ENCODE peak calls at places on chromosomes 7 and 10, in four cellular contexts. M, R, I and A are unnamed samples.

GRCh38 chr10:89283988-89284475 is 17.8 kb upstream of the IFIT2 start:
- DNase-seq in M (peak), R (no peak), I (peak), A (no peak)

GRCh38 chr7:43825391-43825808 is 43.9 kb downstream of the MRPS24 start:
- DNase-seq in M (no peak), R (no peak), I (no peak), A (no peak)

GRCh38 chr7:14776266-14776665 is 126.3 kb downstream of the DGKB start:
- DNase-seq in M (no peak), R (no peak), I (no peak), A (no peak)

GRCh38 chr7:12322287-12322902 is 81.3 kb downstream of the VWDE start:
- DNase-seq in M (peak), R (peak), I (no peak), A (no peak)

GRCh38 chr7:94907420-94908203 is at the start of gene PPP1R9A:
- DNase-seq in M (peak), R (peak), I (peak), A (peak)

GRCh38 chr10:13140627-13141190 is 20.6 kb upstream of the MCM10 start:
- DNase-seq in M (no peak), R (no peak), I (no peak), A (no peak)

GRCh38 chr7:116984511-116984910 is 31.2 kb downstream of the ST7 start:
- DNase-seq in M (no peak), R (no peak), I (no peak), A (no peak)

GRCh38 chr10:80465839-80466590 is 11.9 kb downstream of the TSPAN14 start:
- DNase-seq in M (no peak), R (no peak), I (no peak), A (no peak)

GRCh38 chr10:99732033-99732912 is at the start of the genes COX15 and CUTC:
- DNase-seq in M (peak), R (peak), I (peak), A (peak)

GRCh38 chr7:69762821-69763352 is 164.6 kb downstream of the AUTS2 start:
- DNase-seq in M (no peak), R (no peak), I (no peak), A (no peak)

GRCh38 chr7:34842782-34843181 is 184.8 kb downstream of the NPSR1 start:
- DNase-seq in M (no peak), R (no peak), I (no peak), A (no peak)

GRCh38 chr7:15315678-15316077 is 246.1 kb downstream of the AGMO start:
- DNase-seq in M (no peak), R (no peak), I (no peak), A (no peak)

GRCh38 chr10:103504181-103504783 is 10.8 kb downstream of the NEURL1 start:
- DNase-seq in M (peak), R (peak), I (no peak), A (no peak)

GRCh38 chr7:90720970-90721768 is 125.0 kb downstream of the CDK14 start:
- DNase-seq in M (no peak), R (no peak), I (no peak), A (no peak)

GRCh38 chr10:119269737-119270136 is 62.4 kb downstream of the GRK5 start:
- DNase-seq in M (no peak), R (no peak), I (no peak), A (no peak)

GRCh38 chr10:78263521-78263988 is 229.9 kb downstream of the RPS24 start:
- DNase-seq in M (peak), R (no peak), I (no peak), A (no peak)

GRCh38 chr10:5588080-5588453 is 63.3 kb downstream of the CALML3 start:
- DNase-seq in M (no peak), R (no peak), I (no peak), A (no peak)

GRCh38 chr10:5590816-5591215 is 66.1 kb downstream of the CALML3 start:
- DNase-seq in M (no peak), R (no peak), I (no peak), A (no peak)

GRCh38 chr10:5589963-5590511 is 65.3 kb downstream of the CALML3 start:
- DNase-seq in M (peak), R (no peak), I (no peak), A (no peak)

GRCh38 chr10:5588603-5589002 is 63.8 kb downstream of the CALML3 start:
- DNase-seq in M (no peak), R (no peak), I (no peak), A (no peak)

DNA sequence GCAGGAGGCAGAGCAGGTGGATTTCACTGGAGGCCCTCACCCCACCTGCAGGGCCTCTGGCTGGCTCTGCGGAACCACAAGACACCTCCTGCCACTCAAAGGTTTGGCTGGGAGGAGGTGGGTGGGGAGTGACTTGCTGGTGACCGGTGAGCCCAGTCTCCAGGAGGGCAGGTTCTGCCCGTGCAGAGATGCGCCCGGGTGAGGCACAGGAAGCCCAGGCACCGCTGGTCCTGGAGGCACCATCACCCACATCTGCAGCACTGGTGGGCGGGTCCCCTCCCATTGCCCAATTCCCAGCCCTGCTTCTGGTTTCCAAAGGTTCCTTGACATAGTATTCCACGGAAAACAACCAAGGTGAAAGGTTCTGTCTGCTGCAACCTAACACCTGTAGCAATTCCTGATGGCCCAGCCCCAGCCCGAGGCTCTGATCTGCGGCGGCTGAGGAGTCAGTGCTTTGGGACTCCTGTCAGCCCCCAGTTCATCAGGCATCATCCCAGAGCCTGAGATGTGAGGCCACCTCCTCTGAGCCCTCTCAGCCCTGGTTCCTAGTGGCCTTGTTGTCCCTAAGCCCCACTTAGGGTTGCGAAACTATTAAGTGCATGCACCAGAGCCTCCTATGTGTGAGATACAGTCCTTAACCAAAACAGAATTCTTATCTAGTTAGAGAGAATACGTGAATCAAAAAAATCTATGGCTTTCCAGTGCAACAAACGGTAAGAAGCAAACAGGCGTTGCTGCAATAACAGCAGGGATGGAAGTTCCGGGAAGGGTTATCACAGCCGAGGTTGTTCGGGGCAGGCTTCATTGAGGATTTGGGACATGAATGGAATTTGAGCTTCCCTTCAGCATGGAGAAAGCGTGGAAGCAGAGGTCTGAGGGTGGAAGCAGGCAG is 64.6 kb downstream of the CALML3 start:
- DNase-seq in M (peak), R (no peak), I (no peak), A (no peak)
- TF ChIP-seq CTCF in M (no peak), R (no peak), I (no peak), A (no peak)

GRCh38 chr7:133641436-133641835 is 388.6 kb downstream of the EXOC4 start:
- DNase-seq in M (peak), R (no peak), I (no peak), A (no peak)
- TF ChIP-seq CTCF in M (peak), R (peak), I (no peak), A (no peak)

GRCh38 chr7:99036531-99037175 is 107.3 kb downstream of the SMURF1 start:
- DNase-seq in M (peak), R (no peak), I (peak), A (no peak)
- TF ChIP-seq CTCF in M (peak), R (peak), I (peak), A (no peak)

DNA sequence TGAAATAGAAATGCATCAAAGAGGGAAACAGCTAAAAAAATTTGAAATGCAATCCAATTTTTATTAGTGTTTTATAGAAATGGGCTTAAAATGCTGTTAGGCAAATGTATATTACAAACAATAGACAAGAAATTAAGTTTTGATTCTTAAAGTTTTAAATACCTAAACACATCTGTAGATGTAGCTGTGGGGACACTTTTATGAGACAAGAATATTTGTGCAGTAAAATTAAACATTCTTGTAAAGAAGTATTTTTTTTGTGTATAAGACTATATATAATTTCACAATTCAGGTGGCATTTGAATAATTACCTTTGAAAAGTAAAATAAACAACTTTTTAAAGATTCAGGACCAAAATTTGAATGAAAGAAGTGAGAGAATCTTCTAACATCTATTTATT is 1015.9 kb downstream of the REEP3 start:
- DNase-seq in M (no peak), R (no peak), I (no peak), A (no peak)
- TF ChIP-seq CTCF in M (peak), R (no peak), I (no peak), A (no peak)

GRCh38 chr10:29858352-29859267 is 200.8 kb downstream of the JCAD start:
- DNase-seq in M (peak), R (peak), I (no peak), A (no peak)
- TF ChIP-seq CTCF in M (peak), R (peak), I (peak), A (no peak)

DNA sequence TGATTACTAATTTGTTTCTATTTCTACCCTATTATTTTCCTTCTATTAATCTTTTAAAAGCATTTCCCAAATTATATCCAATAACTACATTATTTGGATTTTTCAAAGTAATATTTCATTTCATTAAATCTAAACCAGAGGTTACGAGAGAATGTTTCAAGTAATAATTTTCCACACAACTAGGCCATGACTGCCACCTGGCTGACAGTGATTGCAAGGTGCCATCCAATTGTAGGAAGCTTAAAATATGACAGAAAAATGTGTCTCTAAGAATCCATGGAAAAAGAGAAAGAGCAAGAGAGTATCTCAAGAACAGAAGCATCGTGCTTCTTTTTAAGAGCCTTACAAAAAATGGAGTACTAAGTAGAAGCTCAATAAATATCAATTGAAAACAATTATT is 48.7 kb downstream of the TPK1 start:
- DNase-seq in M (peak), R (peak), I (no peak), A (no peak)
- TF ChIP-seq CTCF in M (peak), R (peak), I (peak), A (peak)

GRCh38 chr10:59181668-59182067 is 5.2 kb downstream of the PHYHIPL start:
- DNase-seq in M (peak), R (peak), I (no peak), A (peak)
- TF ChIP-seq CTCF in M (peak), R (peak), I (peak), A (peak)

DNA sequence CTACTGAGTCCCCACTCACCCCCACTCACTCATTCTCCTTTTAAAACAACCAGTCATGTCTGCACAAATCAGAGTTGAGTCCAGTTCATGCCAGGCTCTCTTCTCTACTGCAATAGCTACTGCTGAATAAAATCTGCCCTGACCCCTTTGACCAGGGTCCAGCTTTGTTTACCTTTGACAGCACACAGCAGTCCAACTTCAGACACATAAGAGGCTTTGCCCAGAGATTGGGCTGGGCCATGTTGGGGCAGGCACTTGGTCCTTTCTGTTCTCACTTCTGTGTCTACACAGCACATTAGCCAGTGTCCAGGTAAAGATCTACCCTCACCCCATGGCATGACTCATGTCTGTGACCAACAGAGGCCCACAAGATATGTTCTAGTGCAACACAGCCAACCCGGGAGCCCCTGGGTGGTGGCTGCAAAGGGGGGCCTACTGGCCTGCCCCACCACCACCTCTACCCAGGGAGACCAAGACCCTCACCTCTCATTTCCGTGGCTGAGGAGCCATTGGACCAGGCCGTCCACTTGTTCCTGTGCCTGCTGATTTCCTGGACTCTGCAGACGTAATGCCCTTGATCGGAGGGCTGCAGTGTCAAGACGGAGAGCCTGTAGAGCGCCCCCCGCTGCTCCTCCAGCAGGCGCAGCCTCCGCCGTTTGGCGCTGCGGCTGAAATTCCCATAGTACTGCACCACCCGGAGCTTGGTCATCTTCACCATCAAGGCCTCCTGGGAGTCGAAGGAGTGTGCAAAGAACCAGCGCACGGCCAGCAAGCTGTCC is 8.0 kb downstream of the VSTM4 start:
- DNase-seq in M (no peak), R (no peak), I (no peak), A (no peak)
- TF ChIP-seq CTCF in M (no peak), R (no peak), I (no peak), A (no peak)

GRCh38 chr10:126161691-126162090 is 226.6 kb downstream of the ADAM12 start:
- DNase-seq in M (no peak), R (no peak), I (no peak), A (no peak)

GRCh38 chr10:126158090-126158489 is 230.2 kb downstream of the ADAM12 start:
- DNase-seq in M (no peak), R (no peak), I (no peak), A (no peak)

GRCh38 chr10:126160571-126160970 is 227.7 kb downstream of the ADAM12 start:
- DNase-seq in M (no peak), R (no peak), I (no peak), A (no peak)

GRCh38 chr10:126158537-126158936 is 229.7 kb downstream of the ADAM12 start:
- DNase-seq in M (no peak), R (no peak), I (no peak), A (no peak)

GRCh38 chr10:126160971-126161630 is 227.2 kb downstream of the ADAM12 start:
- DNase-seq in M (peak), R (peak), I (no peak), A (no peak)
- TF ChIP-seq CTCF in M (peak), R (peak), I (no peak), A (no peak)

GRCh38 chr7:142654398-142654797 is 94.9 kb upstream of the PRSS1 start:
- DNase-seq in M (peak), R (no peak), I (no peak), A (no peak)
- TF ChIP-seq CTCF in M (peak), R (peak), I (no peak), A (no peak)